ENCODE peak calls at places on chromosomes 4 and X, in ten cellular contexts. H, T, C, K, A, Q, I, B, G and E are unnamed samples.

GRCh38 chrX:1205681-1206611 is 6.5 kb downstream of the CRLF2 start:
- DNase-seq in G (peak), A (peak), Q (peak), B (peak), T (no peak), K (no peak), I (no peak), H (no peak), C (no peak), E (peak)

GRCh38 chr4:84879651-84880200 is 86.8 kb downstream of the WDFY3 start:
- DNase-seq in B (peak), K (no peak), Q (no peak), I (no peak), A (peak), C (no peak), T (no peak), H (no peak), G (no peak), E (no peak)

GRCh38 chrX:12360991-12361598 is 222.8 kb downstream of the FRMPD4 start:
- DNase-seq in T (no peak), A (peak), K (no peak), I (no peak), Q (no peak), B (peak), H (no peak), G (no peak), C (no peak), E (no peak)

GRCh38 chr4:41320278-41320677 is 63.5 kb downstream of the UCHL1 start:
- DNase-seq in Q (no peak), I (no peak), K (no peak), T (no peak), G (no peak), B (peak), A (no peak), C (no peak), H (no peak), E (no peak)

GRCh38 chr4:108590776-108591175 is 29.6 kb upstream of the RPL34 start:
- DNase-seq in B (no peak), A (no peak), T (no peak), Q (no peak), G (no peak), H (no peak), I (no peak), C (no peak), K (no peak), E (no peak)

GRCh38 chr4:109067509-109068205 is 234.8 kb downstream of the COL25A1 start:
- DNase-seq in T (no peak), C (no peak), B (peak), Q (peak), A (no peak), K (no peak), G (no peak), H (no peak), I (peak), E (no peak)

GRCh38 chr4:11480683-11481082 is 52.0 kb upstream of the HS3ST1 start:
- DNase-seq in B (peak), C (no peak), I (no peak), H (no peak), T (no peak), K (no peak), Q (no peak), G (no peak), A (peak), E (no peak)

GRCh38 chr4:94271248-94271647 is 63.6 kb downstream of the SMARCAD1 start:
- DNase-seq in T (no peak), A (no peak), Q (no peak), B (no peak), I (no peak), C (no peak), G (no peak), K (no peak), H (no peak), E (no peak)

GRCh38 chr4:70251945-70252277 is 9.5 kb downstream of the CSN3 start:
- DNase-seq in Q (no peak), C (no peak), T (no peak), K (no peak), A (no peak), I (no peak), H (no peak), G (no peak), B (no peak), E (no peak)

GRCh38 chr4:152536545-152537182 is 772 bp upstream of the FBXW7 start:
- DNase-seq in T (no peak), G (no peak), C (no peak), Q (no peak), K (no peak), B (no peak), I (peak), A (no peak), H (no peak), E (no peak)

GRCh38 chr4:183244506-183244905 is 75.6 kb downstream of the CLDN22 start:
- DNase-seq in I (no peak), A (no peak), B (no peak), K (no peak), T (no peak), H (no peak), C (no peak), G (no peak), Q (no peak), E (peak)

GRCh38 chr4:71126719-71127118 is 133.3 kb downstream of the DCK start:
- DNase-seq in Q (peak), A (no peak), C (no peak), T (no peak), K (peak), I (peak), G (no peak), H (no peak), B (peak), E (peak)

GRCh38 chr4:119615068-119615744 is 13.4 kb downstream of the PDE5A start:
- DNase-seq in C (no peak), A (peak), H (no peak), K (no peak), G (no peak), B (no peak), Q (no peak), T (no peak), I (no peak), E (no peak)

GRCh38 chr4:793109-793861 is 32.6 kb downstream of the CPLX1 start:
- DNase-seq in A (no peak), B (no peak), K (no peak), G (no peak), H (no peak), Q (no peak), I (no peak), T (no peak), C (no peak), E (no peak)